ENCODE peak calls at places on chromosome 7, in four cellular contexts. One of them, this sample, is unnamed.

GRCh38 chr7:68865351-68865885 is 732.9 kb upstream of the AUTS2 start:
- DNase-seq in GM10248: no peak
- DNase-seq in natural killer cell: no peak
- DNase-seq in transverse colon: no peak
- DNase-seq in this sample: no peak

GRCh38 chr7:46071076-46071475 is 150.0 kb upstream of the IGFBP3 start:
- DNase-seq in GM10248: no peak
- DNase-seq in natural killer cell: no peak
- DNase-seq in transverse colon: no peak
- DNase-seq in this sample: no peak

GRCh38 chr7:131501930-131502685 is 54.3 kb downstream of the PODXL start:
- DNase-seq in GM10248: no peak
- DNase-seq in natural killer cell: no peak
- DNase-seq in transverse colon: no peak
- DNase-seq in this sample: no peak

GRCh38 chr7:5594616-5595544 is 171.2 kb upstream of the TNRC18 start:
- DNase-seq in GM10248: no peak
- DNase-seq in natural killer cell: no peak
- DNase-seq in transverse colon: no peak
- DNase-seq in this sample: no peak

GRCh38 chr7:42940985-42941847 is 9.0 kb downstream of the MRPL32 start:
- DNase-seq in GM10248: peak
- DNase-seq in natural killer cell: peak
- DNase-seq in transverse colon: peak
- DNase-seq in this sample: peak

GRCh38 chr7:138608292-138608691 is 92.9 kb downstream of the SVOPL start:
- DNase-seq in GM10248: no peak
- DNase-seq in natural killer cell: no peak
- DNase-seq in transverse colon: no peak
- DNase-seq in this sample: no peak

GRCh38 chr7:94249631-94250030 is 145.1 kb upstream of the COL1A2 start:
- DNase-seq in GM10248: no peak
- DNase-seq in natural killer cell: no peak
- DNase-seq in transverse colon: no peak
- DNase-seq in this sample: no peak

GRCh38 chr7:14734839-14735321 is 167.7 kb downstream of the DGKB start:
- DNase-seq in GM10248: no peak
- DNase-seq in natural killer cell: no peak
- DNase-seq in transverse colon: no peak
- DNase-seq in this sample: peak

GRCh38 chr7:34091330-34091917 is 186.1 kb downstream of the BMPER start:
- DNase-seq in GM10248: no peak
- DNase-seq in natural killer cell: no peak
- DNase-seq in transverse colon: peak
- DNase-seq in this sample: no peak

GRCh38 chr7:121475806-121476205 is 79.7 kb upstream of the FAM3C start:
- DNase-seq in GM10248: no peak
- DNase-seq in natural killer cell: no peak
- DNase-seq in transverse colon: peak
- DNase-seq in this sample: no peak

GRCh38 chr7:116772926-116773749 is 89.2 kb upstream of the CAPZA2 start:
- DNase-seq in GM10248: no peak
- DNase-seq in natural killer cell: no peak
- DNase-seq in transverse colon: no peak
- DNase-seq in this sample: no peak

GRCh38 chr7:18936265-18936664 is 181.2 kb downstream of the TWIST1 start:
- DNase-seq in GM10248: no peak
- DNase-seq in natural killer cell: no peak
- DNase-seq in transverse colon: no peak
- DNase-seq in this sample: no peak

GRCh38 chr7:78020131-78020873 is 221.7 kb downstream of the PHTF2 start:
- DNase-seq in GM10248: peak
- DNase-seq in natural killer cell: no peak
- DNase-seq in transverse colon: peak
- DNase-seq in this sample: no peak

GRCh38 chr7:98879198-98879988 is 1.1 kb downstream of the TRRAP start:
- DNase-seq in GM10248: peak
- DNase-seq in natural killer cell: peak
- DNase-seq in transverse colon: peak
- DNase-seq in this sample: no peak

GRCh38 chr7:99079104-99079503 is 64.8 kb downstream of the SMURF1 start:
- DNase-seq in GM10248: peak
- DNase-seq in natural killer cell: no peak
- DNase-seq in transverse colon: peak
- DNase-seq in this sample: no peak

GRCh38 chr7:92698237-92698841 is 108.1 kb upstream of the FAM133B start:
- DNase-seq in GM10248: no peak
- DNase-seq in natural killer cell: no peak
- DNase-seq in transverse colon: peak
- DNase-seq in this sample: no peak

GRCh38 chr7:5692845-5693278 is 88.6 kb downstream of the RNF216 start:
- DNase-seq in GM10248: no peak
- DNase-seq in natural killer cell: no peak
- DNase-seq in transverse colon: no peak
- DNase-seq in this sample: no peak

GRCh38 chr7:28853150-28853549 is 105.0 kb downstream of the TRIL start:
- DNase-seq in GM10248: no peak
- DNase-seq in natural killer cell: no peak
- DNase-seq in transverse colon: no peak
- DNase-seq in this sample: no peak

GRCh38 chr7:112201421-112201820 is 4.8 kb downstream of the DOCK4 start:
- DNase-seq in GM10248: no peak
- DNase-seq in natural killer cell: no peak
- DNase-seq in transverse colon: no peak
- DNase-seq in this sample: no peak

GRCh38 chr7:22561356-22561755 is 61.4 kb upstream of the STEAP1B start:
- DNase-seq in GM10248: no peak
- DNase-seq in natural killer cell: no peak
- DNase-seq in transverse colon: peak
- DNase-seq in this sample: no peak

GRCh38 chr7:1758417-1758858 is 88.4 kb downstream of the ELFN1 start:
- DNase-seq in GM10248: no peak
- DNase-seq in natural killer cell: no peak
- DNase-seq in transverse colon: no peak
- DNase-seq in this sample: no peak
- TF ChIP-seq CTCF in GM10248: peak
- TF ChIP-seq CTCF in natural killer cell: peak
- TF ChIP-seq CTCF in transverse colon: no peak
- TF ChIP-seq CTCF in this sample: peak

GRCh38 chr7:36438211-36438610 is 48.5 kb downstream of the ANLN start:
- DNase-seq in GM10248: no peak
- DNase-seq in natural killer cell: no peak
- DNase-seq in transverse colon: no peak
- DNase-seq in this sample: no peak

GRCh38 chr7:36439624-36440023 is 50.0 kb downstream of the ANLN start:
- DNase-seq in GM10248: no peak
- DNase-seq in natural killer cell: no peak
- DNase-seq in transverse colon: no peak
- DNase-seq in this sample: no peak

GRCh38 chr7:36441344-36442022 is 51.8 kb downstream of the ANLN start:
- DNase-seq in GM10248: no peak
- DNase-seq in natural killer cell: no peak
- DNase-seq in transverse colon: no peak
- DNase-seq in this sample: no peak

GRCh38 chr7:36440880-36441279 is 51.2 kb downstream of the ANLN start:
- DNase-seq in GM10248: no peak
- DNase-seq in natural killer cell: no peak
- DNase-seq in transverse colon: no peak
- DNase-seq in this sample: no peak
- TF ChIP-seq CTCF in GM10248: no peak
- TF ChIP-seq CTCF in natural killer cell: peak
- TF ChIP-seq CTCF in transverse colon: peak
- TF ChIP-seq CTCF in this sample: peak

GRCh38 chr7:82172017-82172416 is 271.6 kb downstream of the CACNA2D1 start:
- DNase-seq in GM10248: no peak
- DNase-seq in natural killer cell: no peak
- DNase-seq in transverse colon: no peak
- DNase-seq in this sample: no peak

GRCh38 chr7:82167568-82168314 is 275.8 kb downstream of the CACNA2D1 start:
- DNase-seq in GM10248: no peak
- DNase-seq in natural killer cell: no peak
- DNase-seq in transverse colon: no peak
- DNase-seq in this sample: no peak

GRCh38 chr7:82172896-82173295 is 270.7 kb downstream of the CACNA2D1 start:
- DNase-seq in GM10248: no peak
- DNase-seq in natural killer cell: no peak
- DNase-seq in transverse colon: no peak
- DNase-seq in this sample: no peak

GRCh38 chr7:82175319-82175718 is 268.3 kb downstream of the CACNA2D1 start:
- DNase-seq in GM10248: no peak
- DNase-seq in natural killer cell: no peak
- DNase-seq in transverse colon: no peak
- DNase-seq in this sample: no peak

GRCh38 chr7:82173400-82174021 is 270.1 kb downstream of the CACNA2D1 start:
- DNase-seq in GM10248: no peak
- DNase-seq in natural killer cell: no peak
- DNase-seq in transverse colon: no peak
- DNase-seq in this sample: no peak
- TF ChIP-seq CTCF in GM10248: no peak
- TF ChIP-seq CTCF in natural killer cell: no peak
- TF ChIP-seq CTCF in transverse colon: no peak
- TF ChIP-seq CTCF in this sample: no peak

GRCh38 chr7:127680983-127681382 is 29.0 kb downstream of the SND1 start:
- DNase-seq in GM10248: no peak
- DNase-seq in natural killer cell: no peak
- DNase-seq in transverse colon: no peak
- DNase-seq in this sample: no peak
- TF ChIP-seq CTCF in GM10248: no peak
- TF ChIP-seq CTCF in natural killer cell: no peak
- TF ChIP-seq CTCF in transverse colon: no peak
- TF ChIP-seq CTCF in this sample: no peak